ENCODE peak calls at places on chromosome 16, in seven cellular contexts. E is AG09319; B is M059J; Y is stimulated activated CD8-positive, alpha-beta memory T cell treated with anti-CD3 and anti-CD28 coated beads, Interleukin-7, amount 100 ng/mL, for 1 hour; X is GM20000; V is H7; Q is activated CD4-positive, alpha-beta T cell treated with anti-CD3 and anti-CD28 coated beads, Interleukin-2, amount 10 ng/mL, durations not matched to agents 7 days and 5 days. P is an unnamed sample.

GRCh38 chr16:53369921-53370320 is 64.3 kb upstream of the RBL2 start:
- DNase-seq in B (no peak), E (no peak), Q (no peak), X (no peak), Y (no peak), V (no peak), P (no peak)

GRCh38 chr16:72939247-72939646 is 108.7 kb downstream of the ZFHX3 start:
- DNase-seq in Q (no peak), E (no peak), B (peak; percentile 39), X (no peak), V (no peak), Y (no peak), P (no peak)

GRCh38 chr16:30941600-30942420 is 7.1 kb upstream of the ORAI3 start:
- DNase-seq in E (no peak), Q (peak; percentile 74), Y (peak; percentile 37), B (peak; percentile 67), X (peak; percentile 91), V (peak; percentile 93), P (peak; percentile 83)

GRCh38 chr16:55672471-55672870 is 16.7 kb downstream of the SLC6A2 start:
- DNase-seq in Q (no peak), X (no peak), B (peak; percentile 70), E (peak; percentile 85), Y (no peak), V (no peak), P (no peak)

GRCh38 chr16:49575352-49576172 is 202.0 kb downstream of the C16orf78 start:
- DNase-seq in E (no peak), B (no peak), Q (no peak), X (peak; percentile 76), Y (no peak), V (peak; percentile 79), P (no peak)

GRCh38 chr16:1922357-1922756 is 4.1 kb upstream of the HS3ST6 start:
- DNase-seq in V (no peak), Q (no peak), E (no peak), X (no peak), B (no peak), Y (no peak), P (no peak)

GRCh38 chr16:66619036-66619435 is 14.5 kb downstream of the CMTM3 start:
- DNase-seq in Y (no peak), V (no peak), Q (no peak), E (no peak), X (no peak), B (peak; percentile 61), P (no peak)

GRCh38 chr16:11681526-11681925 is 13.3 kb downstream of the SNN start:
- DNase-seq in B (no peak), E (no peak), Q (no peak), Y (no peak), V (no peak), X (no peak), P (no peak)

GRCh38 chr16:68079616-68080344 is 5.4 kb upstream of the NFATC3 start:
- DNase-seq in B (no peak), Y (peak; percentile 48), E (no peak), V (peak; percentile 32), X (peak; percentile 59), Q (peak; percentile 83), P (no peak)

GRCh38 chr16:4957420-4957719 is 760 bp upstream of the SEC14L5 start:
- DNase-seq in V (no peak), Y (no peak), X (no peak), Q (no peak), E (no peak), B (no peak), P (no peak)

GRCh38 chr16:67844441-67844840 is 2.3 kb upstream of the NUTF2 start:
- DNase-seq in E (no peak), Q (no peak), Y (no peak), V (peak; percentile 34), X (no peak), B (peak; percentile 48), P (peak; percentile 50)

GRCh38 chr16:13289515-13289914 is 388.1 kb downstream of the SHISA9 start:
- DNase-seq in E (no peak), X (peak; percentile 24), B (peak; percentile 1), Q (no peak), V (no peak), Y (no peak), P (no peak)

GRCh38 chr16:89185062-89185751 is 13.7 kb downstream of the CDH15 start:
- DNase-seq in V (no peak), Y (no peak), E (no peak), B (no peak), X (no peak), Q (peak; percentile 54), P (no peak)

GRCh38 chr16:66933776-66934137 is 445 bp downstream of the CIAO2B start:
- DNase-seq in B (peak; percentile 39), Q (peak; percentile 50), E (no peak), X (no peak), Y (no peak), V (no peak), P (no peak)

GRCh38 chr16:84081446-84081989 is 35.2 kb downstream of the MBTPS1 start:
- DNase-seq in Y (no peak), E (no peak), B (no peak), Q (no peak), V (no peak), X (no peak), P (no peak)

GRCh38 chr16:54454616-54455015 is 168.0 kb upstream of the IRX3 start:
- DNase-seq in Y (no peak), E (no peak), B (no peak), X (no peak), V (no peak), Q (no peak), P (no peak)

P was measured in neural progenitor cell.